ENCODE peak calls at places on chromosomes 2 and 18, in five cellular contexts. R is HT1080; F is fibroblast of the aortic adventitia; A is activated CD8-positive, alpha-beta memory T cell treated with anti-CD3 and anti-CD28 coated beads for 4 hours; D is gastrocnemius medialis. P is an unnamed sample.

GRCh38 chr2:157194097-157194688 is 63.3 kb upstream of the GALNT5 start:
- DNase-seq in A (no peak), D (no peak), F (peak; percentile 86), R (peak; percentile 52), P (no peak)

GRCh38 chr2:73404409-73404808 is 18.8 kb downstream of the ALMS1 start:
- DNase-seq in R (no peak), F (no peak), A (no peak), D (no peak), P (no peak)

GRCh38 chr2:30127016-30127893 is 19.6 kb upstream of the YPEL5 start:
- DNase-seq in F (peak; percentile 69), D (no peak), A (no peak), R (peak; percentile 32), P (no peak)

GRCh38 chr2:70921031-70921430 is 14.7 kb upstream of the ATP6V1B1 start:
- DNase-seq in D (no peak), R (no peak), F (no peak), A (no peak), P (no peak)

GRCh38 chr2:113992090-113992489 is 102.2 kb downstream of the ACTR3 start:
- DNase-seq in D (no peak), R (no peak), A (no peak), F (no peak), P (no peak)

GRCh38 chr18:1014496-1014895 is 109.8 kb downstream of the ADCYAP1 start:
- DNase-seq in F (peak; percentile 58), R (no peak), D (no peak), A (no peak), P (no peak)

GRCh38 chr2:63484481-63484880 is 103.8 kb downstream of the WDPCP start:
- DNase-seq in R (no peak), F (no peak), A (no peak), D (no peak), P (no peak)

GRCh38 chr18:76227759-76228158 is 267.3 kb downstream of the ZNF516 start:
- DNase-seq in D (no peak), R (no peak), F (no peak), A (no peak), P (no peak)

GRCh38 chr2:9247786-9248185 is 41.2 kb downstream of the ASAP2 start:
- DNase-seq in R (no peak), D (no peak), A (no peak), F (peak; percentile 39), P (no peak)